ENCODE peak calls at places on chromosomes 11 and 22, in four cellular contexts. W, D, E and G are unnamed samples.

GRCh38 chr22:17830041-17830961 is 56.0 kb upstream of the BID start:
- DNase-seq in W (peak; percentile 83), D (peak; percentile 86), E (peak; percentile 83), G (peak; percentile 90)

GRCh38 chr11:38169286-38169685 is 1571.2 kb upstream of the RAG2 start:
- DNase-seq in W (no peak), D (no peak), E (peak; percentile 2), G (no peak)

GRCh38 chr11:93005239-93005638 is 35.8 kb downstream of the MTNR1B start:
- DNase-seq in W (no peak), D (no peak), E (peak; percentile 38), G (no peak)

GRCh38 chr11:120601566-120601965 is 90.0 kb downstream of the GRIK4 start:
- DNase-seq in W (no peak), D (no peak), E (no peak), G (no peak)

GRCh38 chr22:31080848-31081649 is at the start of gene SMTN:
- DNase-seq in W (peak; percentile 94), D (peak; percentile 92), E (peak; percentile 83), G (peak; percentile 94)

GRCh38 chr22:21626735-21627469 is 2.9 kb downstream of the YDJC start:
- DNase-seq in W (no peak), D (no peak), E (no peak), G (no peak)

GRCh38 chr11:117175104-117175503 is 3.4 kb upstream of the SIDT2 start:
- DNase-seq in W (no peak), D (no peak), E (no peak), G (no peak)

GRCh38 chr11:100467821-100468508 is 219.1 kb upstream of the ARHGAP42 start:
- DNase-seq in W (no peak), D (no peak), E (no peak), G (no peak)

GRCh38 chr22:40975346-40975745 is 24.2 kb downstream of the RBX1 start:
- DNase-seq in W (no peak), D (no peak), E (peak; percentile 29), G (no peak)

GRCh38 chr11:26909429-26910009 is 84.4 kb upstream of the FIBIN start:
- DNase-seq in W (no peak), D (no peak), E (no peak), G (no peak)

GRCh38 chr22:19419464-19420178 is 11.9 kb downstream of the HIRA start:
- DNase-seq in W (no peak), D (no peak), E (no peak), G (no peak)

GRCh38 chr22:25027552-25027951 is 75.0 kb downstream of the KIAA1671 start:
- DNase-seq in W (no peak), D (no peak), E (peak; percentile 45), G (no peak)

GRCh38 chr22:35102663-35103062 is 36.7 kb downstream of the ISX start:
- DNase-seq in W (no peak), D (no peak), E (no peak), G (no peak)

GRCh38 chr11:19200410-19201201 is 1.2 kb downstream of the CSRP3 start:
- DNase-seq in W (no peak), D (peak; percentile 52), E (peak; percentile 90), G (no peak)

GRCh38 chr11:7592706-7593105 is 78.9 kb downstream of the PPFIBP2 start:
- DNase-seq in W (no peak), D (peak; percentile 66), E (peak; percentile 85), G (no peak)

GRCh38 chr11:45485070-45485716 is 180.2 kb downstream of the CHST1 start:
- DNase-seq in W (no peak), D (no peak), E (no peak), G (no peak)
- TF ChIP-seq CTCF in W (no peak), D (no peak), E (no peak), G (no peak)

DNA sequence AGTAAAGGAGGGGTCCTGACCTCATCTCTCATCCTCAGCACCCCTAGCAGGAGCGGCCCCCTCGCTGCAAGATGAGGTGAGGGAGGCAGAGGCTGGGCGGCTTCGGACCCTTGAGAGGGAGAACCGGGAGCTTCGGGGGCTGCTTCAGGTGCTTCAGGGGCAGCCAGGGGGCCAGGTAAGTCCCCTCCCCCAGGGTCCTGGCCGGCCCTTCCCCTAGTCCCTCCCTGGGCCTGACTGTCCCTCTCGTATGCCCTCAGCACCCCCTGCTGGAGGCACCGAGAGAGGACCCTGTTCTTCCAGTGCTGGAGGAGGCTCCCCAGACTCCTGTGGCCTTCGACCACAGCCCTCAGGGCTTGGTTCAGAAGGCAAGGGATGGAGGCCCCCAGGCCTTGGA is 3.7 kb downstream of the CCDC88B start:
- DNase-seq in W (no peak), D (no peak), E (no peak), G (no peak)
- TF ChIP-seq CTCF in W (no peak), D (peak; percentile 42), E (peak; percentile 42), G (peak; percentile 42)

DNA sequence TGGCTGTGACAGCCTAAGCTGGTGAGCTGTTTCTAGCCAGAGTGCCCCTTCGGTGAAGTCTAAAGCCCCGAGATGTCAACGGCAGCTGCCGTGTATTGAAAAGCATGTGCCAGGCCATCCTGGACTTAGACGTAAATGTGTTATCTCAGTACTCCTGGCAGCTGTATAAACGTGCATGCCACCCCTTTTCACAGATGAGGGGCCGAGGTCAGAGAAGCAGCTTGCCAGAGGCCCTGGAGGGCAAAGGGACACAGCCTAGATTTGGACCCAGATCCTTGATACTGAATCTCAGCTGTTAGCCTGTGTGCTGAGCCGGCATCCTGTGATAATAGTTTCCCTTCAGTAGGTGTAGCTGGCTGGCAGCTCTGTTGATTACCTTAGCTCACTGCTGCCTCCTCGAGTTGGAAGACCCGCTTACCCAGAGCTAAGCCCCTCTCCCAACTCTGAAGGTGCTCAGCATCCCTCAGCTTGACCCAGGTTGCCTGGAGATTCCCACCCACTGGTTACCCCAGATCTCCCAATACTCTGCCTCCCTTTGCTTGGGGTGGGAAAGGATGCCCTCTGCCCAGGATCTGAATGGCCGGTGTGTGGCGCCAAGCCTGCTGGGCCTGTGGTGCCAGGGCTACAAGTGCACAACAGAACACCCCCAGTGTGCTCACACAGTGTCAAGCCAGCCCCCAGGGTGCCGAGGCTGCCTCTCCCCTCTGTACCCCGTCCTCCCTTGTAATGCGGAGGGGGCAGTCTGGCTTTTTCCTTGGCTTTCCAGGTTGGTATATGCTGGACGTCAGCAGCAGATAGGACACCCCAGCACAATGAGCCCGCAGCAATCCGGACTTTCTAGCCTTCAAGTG is 59.8 kb upstream of the WNT7B start:
- DNase-seq in W (peak; percentile 68), D (no peak), E (no peak), G (no peak)
- TF ChIP-seq CTCF in W (peak; percentile 44), D (no peak), E (no peak), G (no peak)

DNA sequence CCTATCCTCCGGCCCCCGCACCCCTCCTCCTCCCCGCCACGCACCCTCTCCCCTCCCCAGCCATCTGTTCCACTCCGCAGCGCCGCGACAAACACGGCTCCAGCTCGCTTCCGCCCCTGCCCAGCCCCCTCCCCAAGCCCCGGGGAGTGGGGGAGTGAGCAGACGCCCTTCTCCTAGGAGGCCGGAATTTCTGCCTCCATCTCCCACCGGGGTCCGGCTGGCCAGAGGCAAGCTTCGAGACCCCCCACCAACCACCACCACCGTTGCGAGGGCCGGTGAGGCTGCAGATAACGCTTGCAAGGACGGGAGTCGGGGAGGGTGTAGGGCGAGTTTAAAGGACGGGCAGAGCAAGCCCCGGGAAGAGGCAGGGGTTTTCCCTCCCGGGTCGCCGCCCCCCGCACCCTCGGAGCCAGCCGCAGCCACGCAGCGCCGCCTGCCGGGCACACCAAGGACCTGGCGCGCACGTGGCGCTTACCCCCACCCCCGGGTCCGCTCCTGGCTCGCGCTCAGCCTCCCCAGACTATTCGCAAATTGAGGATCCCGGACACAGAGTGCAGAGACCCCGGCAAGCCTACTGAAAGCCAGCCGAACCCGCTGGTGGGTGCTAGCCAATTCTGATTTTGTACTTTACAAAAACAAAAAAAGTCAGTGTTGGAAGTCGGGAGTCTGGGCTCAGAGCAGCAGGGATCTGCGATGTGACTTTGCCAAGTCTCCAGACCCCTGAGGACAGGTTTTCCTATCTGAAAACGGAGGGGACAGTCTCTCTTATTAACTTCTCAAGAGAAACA is 22.6 kb downstream of the RTN4RL2 start:
- DNase-seq in W (peak; percentile 83), D (peak; percentile 47), E (no peak), G (peak; percentile 72)
- TF ChIP-seq CTCF in W (peak; percentile 77), D (peak; percentile 64), E (peak; percentile 59), G (peak; percentile 81)

DNA sequence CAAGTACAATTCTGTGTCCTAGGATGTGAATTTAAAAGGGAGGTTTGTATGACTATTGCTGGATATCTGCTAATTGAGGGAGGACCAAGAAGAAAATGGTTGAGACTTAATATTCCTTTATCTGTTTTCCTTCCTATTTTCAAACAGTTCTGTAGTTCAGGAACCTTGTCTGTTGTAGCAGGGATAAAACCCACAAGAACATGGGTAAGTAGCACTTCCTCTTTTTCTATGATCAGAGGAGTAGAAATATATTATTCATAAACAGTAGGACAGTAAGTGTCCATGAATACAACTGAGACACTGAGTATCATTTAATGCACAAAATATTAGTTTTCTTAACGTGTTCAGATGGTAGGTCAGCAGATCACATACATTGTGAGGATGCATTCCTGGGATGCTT is 7.7 kb downstream of the MS4A3 start:
- DNase-seq in W (peak; percentile 20), D (no peak), E (no peak), G (no peak)
- TF ChIP-seq CTCF in W (no peak), D (no peak), E (no peak), G (no peak)

GRCh38 chr11:28674432-28675076 is 566.4 kb downstream of the METTL15 start:
- DNase-seq in W (no peak), D (no peak), E (peak; percentile 64), G (peak; percentile 5)
- TF ChIP-seq CTCF in W (no peak), D (no peak), E (peak; percentile 37), G (peak; percentile 54)

GRCh38 chr11:11786771-11787170 is 55.0 kb upstream of the USP47 start:
- DNase-seq in W (no peak), D (no peak), E (peak; percentile 43), G (no peak)

GRCh38 chr11:11788067-11788710 is 53.6 kb upstream of the USP47 start:
- DNase-seq in W (no peak), D (no peak), E (no peak), G (no peak)

GRCh38 chr11:11793073-11793472 is 48.7 kb upstream of the USP47 start:
- DNase-seq in W (no peak), D (no peak), E (no peak), G (no peak)

GRCh38 chr11:11787305-11788066 is 54.3 kb upstream of the USP47 start:
- DNase-seq in W (peak; percentile 77), D (peak; percentile 65), E (peak; percentile 78), G (peak; percentile 86)

GRCh38 chr11:11789735-11790369 is 51.9 kb upstream of the USP47 start:
- DNase-seq in W (peak; percentile 31), D (no peak), E (peak; percentile 31), G (peak; percentile 20)
- TF ChIP-seq CTCF in W (peak; percentile 42), D (peak; percentile 48), E (peak; percentile 79), G (peak; percentile 83)